ENCODE peak calls at places on chromosomes 11 and 22, in seven cellular contexts. Z is AG04449; X is cardiac muscle cell; J is effector memory CD4-positive, alpha-beta T cell; E is SK-N-SH; A is small intestine; H is bronchial epithelial cell. G is an unnamed sample.

GRCh38 chr22:49561976-49562375 is 265.7 kb downstream of the BRD1 start:
- DNase-seq in H (no peak), A (no peak), X (no peak), Z (no peak), E (no peak), J (no peak), G (no peak)

GRCh38 chr11:104191124-104191523 is 27.2 kb upstream of the PDGFD start:
- DNase-seq in J (no peak), A (no peak), X (no peak), E (no peak), H (no peak), Z (no peak), G (no peak)

GRCh38 chr11:134802116-134802515 is 390.1 kb upstream of the B3GAT1 start:
- DNase-seq in E (peak), X (peak), H (no peak), A (no peak), J (no peak), Z (no peak), G (no peak)

GRCh38 chr11:12235945-12236743 is 125.8 kb downstream of the MICAL2 start:
- DNase-seq in X (peak), A (peak), Z (no peak), H (peak), J (peak), E (peak), G (peak)

GRCh38 chr11:69592986-69593385 is 48.0 kb upstream of the CCND1 start:
- DNase-seq in H (no peak), A (no peak), E (no peak), Z (no peak), X (no peak), J (no peak), G (no peak)

GRCh38 chr11:2529173-2529572 is 84.4 kb downstream of the KCNQ1 start:
- DNase-seq in E (no peak), H (no peak), Z (no peak), J (no peak), A (no peak), X (no peak), G (no peak)

GRCh38 chr22:39710380-39711117 is 140.0 kb downstream of the CACNA1I start:
- DNase-seq in A (peak), Z (no peak), J (no peak), E (no peak), X (no peak), H (no peak), G (no peak)

GRCh38 chr22:30186048-30186447 is 60.5 kb downstream of the LIF start:
- DNase-seq in A (no peak), X (no peak), J (no peak), H (no peak), E (no peak), Z (no peak), G (no peak)

GRCh38 chr11:75583710-75584658 is 21.9 kb downstream of the SERPINH1 start:
- DNase-seq in X (peak), J (no peak), A (no peak), E (peak), H (no peak), Z (no peak), G (no peak)

GRCh38 chr11:119607726-119608125 is 121.3 kb downstream of the NECTIN1 start:
- DNase-seq in X (no peak), A (no peak), J (no peak), E (no peak), H (no peak), Z (no peak), G (no peak)

GRCh38 chr11:3101921-3102640 is 44.9 kb upstream of the CARS1 start:
- DNase-seq in X (no peak), Z (no peak), E (peak), A (no peak), H (no peak), J (no peak), G (no peak)

GRCh38 chr22:42814215-42814614 is 42.9 kb downstream of the ARFGAP3 start:
- DNase-seq in E (no peak), J (no peak), A (peak), Z (no peak), H (no peak), X (no peak), G (no peak)

GRCh38 chr22:23275751-23276150 is 95.4 kb downstream of the BCR start:
- DNase-seq in J (no peak), A (no peak), Z (no peak), X (no peak), H (no peak), E (no peak), G (no peak)

GRCh38 chr22:44231229-44231628 is 50.5 kb downstream of the PARVG start:
- DNase-seq in Z (no peak), A (no peak), X (no peak), E (no peak), J (no peak), H (no peak), G (no peak)

GRCh38 chr11:111539426-111540113 is 950 bp upstream of the LAYN start:
- DNase-seq in E (no peak), J (no peak), Z (no peak), A (no peak), X (no peak), H (no peak), G (no peak)

GRCh38 chr11:133964946-133965632 is 8.3 kb upstream of the IGSF9B start:
- DNase-seq in A (no peak), H (peak), J (no peak), X (no peak), Z (no peak), E (no peak), G (no peak)

GRCh38 chr22:18024956-18025720 is 777 bp upstream of the MICAL3 start:
- DNase-seq in Z (no peak), X (no peak), H (no peak), E (peak), J (no peak), A (no peak), G (no peak)

GRCh38 chr22:19889951-19890350 is 35.3 kb upstream of the GNB1L start:
- DNase-seq in A (no peak), X (no peak), J (no peak), E (no peak), Z (no peak), H (no peak), G (no peak)
- H3K4me3 ChIP-seq in A (no peak), X (no peak), J (no peak), E (no peak), Z (no peak), H (no peak), G (no peak)

GRCh38 chr22:32355760-32356159 is 1.9 kb upstream of the RFPL3 start:
- DNase-seq in J (no peak), X (no peak), A (peak), Z (no peak), H (peak), E (no peak), G (no peak)

GRCh38 chr22:32352681-32353080 is 5.0 kb upstream of the RFPL3 start:
- DNase-seq in J (no peak), Z (no peak), E (no peak), H (no peak), X (no peak), A (no peak), G (no peak)

GRCh38 chr22:32353840-32354239 is 3.8 kb upstream of the RFPL3 start:
- DNase-seq in E (no peak), Z (no peak), A (no peak), X (no peak), H (no peak), J (no peak), G (no peak)

GRCh38 chr22:32353292-32353691 is 4.4 kb upstream of the RFPL3 start:
- DNase-seq in E (no peak), H (no peak), J (no peak), Z (no peak), A (no peak), X (no peak), G (no peak)

GRCh38 chr22:32354360-32355351 is 3.0 kb upstream of the RFPL3 start:
- DNase-seq in A (no peak), J (no peak), X (no peak), E (no peak), Z (no peak), H (peak), G (no peak)
- H3K4me3 ChIP-seq in A (no peak), J (no peak), X (no peak), E (no peak), Z (no peak), H (no peak), G (no peak)

GRCh38 chr11:61880454-61880853 is 10.9 kb downstream of the FADS3 start:
- DNase-seq in E (no peak), H (no peak), J (no peak), A (no peak), X (no peak), Z (no peak), G (no peak)

GRCh38 chr11:61883327-61883726 is 8.0 kb downstream of the FADS3 start:
- DNase-seq in J (no peak), H (no peak), X (no peak), Z (no peak), A (no peak), E (no peak), G (no peak)

GRCh38 chr11:61882879-61883278 is 8.5 kb downstream of the FADS3 start:
- DNase-seq in X (no peak), Z (no peak), H (no peak), J (no peak), A (no peak), E (no peak), G (no peak)

GRCh38 chr11:61880050-61880449 is 11.3 kb downstream of the FADS3 start:
- DNase-seq in E (no peak), Z (no peak), H (no peak), J (no peak), A (no peak), X (no peak), G (no peak)

GRCh38 chr11:61881397-61881796 is 9.9 kb downstream of the FADS3 start:
- DNase-seq in E (no peak), X (no peak), Z (no peak), H (no peak), J (no peak), A (no peak), G (no peak)
- H3K4me3 ChIP-seq in E (no peak), X (no peak), Z (no peak), H (no peak), J (no peak), A (no peak), G (no peak)

DNA sequence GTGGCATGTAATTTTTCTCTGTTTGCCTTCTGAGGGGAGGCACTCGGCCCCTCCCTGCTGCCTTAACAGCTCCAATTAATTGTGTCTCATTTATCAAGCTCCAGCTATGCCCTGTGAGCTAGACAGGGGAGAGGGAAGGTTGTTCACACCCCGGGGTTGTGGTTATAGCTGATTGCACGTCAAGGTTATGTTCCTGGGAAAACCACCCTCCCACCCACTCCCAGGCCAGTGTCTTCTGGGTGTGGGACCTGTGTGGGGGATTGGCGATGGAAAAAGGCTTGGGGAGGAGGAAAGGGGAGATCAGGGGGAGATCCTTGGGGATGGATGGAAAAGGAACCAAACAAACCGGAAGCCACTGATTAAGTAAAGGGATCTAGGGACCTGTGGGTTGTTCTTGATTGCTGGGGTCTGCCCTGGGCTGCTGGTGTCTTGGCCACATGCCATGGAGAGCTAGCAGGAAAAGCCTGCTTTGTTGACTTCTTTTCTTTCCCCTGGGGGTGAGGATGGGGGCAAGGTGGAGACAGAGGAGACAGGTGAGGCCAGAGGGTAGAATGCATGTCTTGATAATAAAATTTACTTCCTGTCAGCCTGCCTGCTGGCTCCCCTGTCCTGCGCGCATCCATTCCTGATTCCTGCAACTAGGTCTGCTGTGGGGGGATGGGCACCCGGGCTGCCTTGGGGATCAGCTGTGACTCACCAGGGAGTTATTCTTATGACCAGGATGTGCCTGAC is 13.5 kb upstream of the SORL1-AS1 start:
- DNase-seq in H (peak), J (peak), X (peak), E (peak), Z (peak), A (peak), G (peak)
- H3K4me3 ChIP-seq in H (no peak), J (peak), X (no peak), E (no peak), Z (no peak), A (no peak), G (no peak)

GRCh38 chr22:37311761-37312312 is 29.5 kb downstream of the CYTH4 start:
- DNase-seq in H (no peak), E (no peak), J (no peak), Z (no peak), X (no peak), A (no peak), G (no peak)

GRCh38 chr22:37308385-37309200 is 26.3 kb downstream of the CYTH4 start:
- DNase-seq in J (no peak), A (no peak), X (no peak), E (no peak), Z (no peak), H (no peak), G (no peak)

GRCh38 chr22:37310075-37310606 is 27.8 kb downstream of the CYTH4 start:
- DNase-seq in A (no peak), H (no peak), X (no peak), Z (no peak), J (no peak), E (no peak), G (no peak)

GRCh38 chr22:37310815-37311595 is 28.7 kb downstream of the CYTH4 start:
- DNase-seq in A (no peak), J (no peak), Z (no peak), E (no peak), X (no peak), H (no peak), G (no peak)

GRCh38 chr22:37309221-37310074 is 27.1 kb downstream of the CYTH4 start:
- DNase-seq in H (no peak), Z (no peak), E (peak), A (peak), X (no peak), J (no peak), G (no peak)
- H3K4me3 ChIP-seq in H (no peak), Z (no peak), E (no peak), A (no peak), X (no peak), J (peak), G (no peak)

DNA sequence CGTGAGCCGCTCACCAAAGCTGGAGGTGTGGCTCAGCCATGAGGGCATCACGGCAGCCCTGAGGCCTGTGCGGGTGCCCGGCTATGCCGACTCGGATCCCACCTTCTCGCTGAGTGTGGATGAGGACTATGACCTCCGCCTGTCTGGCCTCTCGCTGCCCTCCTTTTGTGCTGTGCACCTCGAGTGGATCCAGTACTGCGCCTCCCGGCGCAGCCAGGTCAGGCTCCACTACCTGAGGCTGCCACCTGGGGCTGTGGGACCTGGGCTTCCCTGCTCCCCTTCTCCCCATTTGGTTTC is 3.8 kb upstream of the SIPA1 start:
- DNase-seq in A (no peak), H (no peak), X (no peak), Z (no peak), E (no peak), J (no peak), G (no peak)
- H3K4me3 ChIP-seq in A (no peak), H (no peak), X (no peak), Z (no peak), E (no peak), J (no peak), G (no peak)

GRCh38 chr22:20435436-20436308 is 2.0 kb downstream of the SCARF2 start:
- DNase-seq in X (no peak), J (no peak), H (no peak), A (no peak), E (peak), Z (no peak), G (no peak)
- H3K4me3 ChIP-seq in X (peak), J (peak), H (no peak), A (no peak), E (peak), Z (peak), G (peak)

G was measured in kidney epithelial cell.